ENCODE peak calls at places on chromosomes 2 and 18, in nine cellular contexts. C is mesendoderm; F is cardiac muscle cell; A is dorsolateral prefrontal cortex; Q is fibroblast of mammary gland; J is NB4; R is CD8-positive, alpha-beta memory T cell; L is stomach; X is epithelial cell of proximal tubule. Z is an unnamed sample.

GRCh38 chr2:218465987-218466633 is 47.2 kb downstream of the VIL1 start:
- DNase-seq in C (peak; percentile 2), F (peak; percentile 56), A (no peak), Q (peak; percentile 47), J (peak; percentile 40), R (no peak), L (no peak), X (no peak), Z (peak; percentile 46)

GRCh38 chr2:151946856-151947523 is 118.8 kb upstream of the ARL5A start:
- DNase-seq in C (peak; percentile 73), F (peak; percentile 27), A (peak; percentile 29), Q (peak; percentile 28), J (peak; percentile 46), R (no peak), L (no peak), X (no peak), Z (peak; percentile 7)

GRCh38 chr2:46909771-46910419 is 5.7 kb downstream of the MCFD2 start:
- DNase-seq in C (peak; percentile 76), F (peak; percentile 49), A (no peak), Q (peak; percentile 85), J (peak; percentile 42), R (no peak), L (peak; percentile 33), X (peak; percentile 69), Z (peak; percentile 39)

GRCh38 chr2:136068828-136069227 is 49.1 kb downstream of the CXCR4 start:
- DNase-seq in C (no peak), F (no peak), A (no peak), Q (no peak), J (no peak), R (no peak), L (no peak), X (no peak), Z (no peak)

GRCh38 chr18:26655010-26655613 is 106.8 kb upstream of the KCTD1 start:
- DNase-seq in C (no peak), F (peak; percentile 20), A (no peak), Q (peak; percentile 21), J (no peak), R (no peak), L (no peak), X (no peak), Z (no peak)

GRCh38 chr2:237262838-237263771 is 150.9 kb downstream of the COL6A3 start:
- DNase-seq in C (no peak), F (peak; percentile 88), A (no peak), Q (peak; percentile 92), J (peak; percentile 72), R (no peak), L (no peak), X (peak; percentile 53), Z (peak; percentile 87)

GRCh38 chr2:218319813-218320360 is 27.6 kb upstream of the TMBIM1 start:
- DNase-seq in C (no peak), F (no peak), A (no peak), Q (no peak), J (peak; percentile 37), R (no peak), L (no peak), X (no peak), Z (no peak)

GRCh38 chr18:32473325-32473724 is 2.6 kb upstream of the GAREM1 start:
- DNase-seq in C (no peak), F (no peak), A (no peak), Q (no peak), J (no peak), R (no peak), L (no peak), X (no peak), Z (no peak)

GRCh38 chr2:74921236-74921736 is 37.2 kb upstream of the POLE4 start:
- DNase-seq in C (peak; percentile 38), F (no peak), A (no peak), Q (no peak), J (peak; percentile 35), R (no peak), L (no peak), X (no peak), Z (no peak)

GRCh38 chr2:238286095-238286494 is 2.3 kb downstream of the PER2 start:
- DNase-seq in C (no peak), F (no peak), A (no peak), Q (no peak), J (no peak), R (no peak), L (no peak), X (no peak), Z (no peak)

GRCh38 chr18:35618703-35619102 is 37.2 kb downstream of the GALNT1 start:
- DNase-seq in C (peak; percentile 74), F (no peak), A (no peak), Q (no peak), J (no peak), R (no peak), L (no peak), X (no peak), Z (peak; percentile 57)

GRCh38 chr2:209726311-209726710 is 45.3 kb upstream of the UNC80 start:
- DNase-seq in C (no peak), F (no peak), A (no peak), Q (no peak), J (no peak), R (no peak), L (no peak), X (no peak), Z (no peak)

GRCh38 chr2:207847807-207848544 is 78.3 kb upstream of the FZD5 start:
- DNase-seq in C (peak; percentile 93), F (peak; percentile 87), A (no peak), Q (no peak), J (peak; percentile 15), R (no peak), L (peak; percentile 86), X (no peak), Z (no peak)

GRCh38 chr2:48699377-48699951 is 56.1 kb downstream of the LHCGR start:
- DNase-seq in C (no peak), F (peak; percentile 67), A (no peak), Q (peak; percentile 52), J (no peak), R (no peak), L (no peak), X (peak; percentile 58), Z (peak; percentile 51)

GRCh38 chr18:6793986-6794385 is 64.5 kb downstream of the ARHGAP28 start:
- DNase-seq in C (no peak), F (no peak), A (no peak), Q (no peak), J (no peak), R (no peak), L (no peak), X (no peak), Z (no peak)

GRCh38 chr2:219557320-219557719 is 13.5 kb downstream of the TMEM198 start:
- DNase-seq in C (no peak), F (no peak), A (no peak), Q (no peak), J (no peak), R (no peak), L (no peak), X (no peak), Z (no peak)

GRCh38 chr2:219555956-219556355 is 12.1 kb downstream of the TMEM198 start:
- DNase-seq in C (no peak), F (no peak), A (no peak), Q (no peak), J (no peak), R (no peak), L (no peak), X (no peak), Z (no peak)

GRCh38 chr2:219556413-219556812 is 12.6 kb downstream of the TMEM198 start:
- DNase-seq in C (no peak), F (no peak), A (no peak), Q (no peak), J (no peak), R (no peak), L (no peak), X (no peak), Z (no peak)

GRCh38 chr2:219559156-219559915 is 12.0 kb downstream of the OBSL1 start:
- DNase-seq in C (no peak), F (no peak), A (no peak), Q (no peak), J (no peak), R (no peak), L (no peak), X (no peak), Z (no peak)

GRCh38 chr2:219557791-219558785 is 13.3 kb downstream of the OBSL1 start:
- DNase-seq in C (no peak), F (no peak), A (no peak), Q (no peak), J (no peak), R (no peak), L (no peak), X (no peak), Z (no peak)
- H3K4me3 ChIP-seq in C (no peak overlapping the region), F (no peak overlapping the region), A (no peak overlapping the region), Q (no peak overlapping the region), J (no peak overlapping the region), R (no peak overlapping the region), L (no peak overlapping the region), X (no peak overlapping the region), Z (no peak overlapping the region)

DNA sequence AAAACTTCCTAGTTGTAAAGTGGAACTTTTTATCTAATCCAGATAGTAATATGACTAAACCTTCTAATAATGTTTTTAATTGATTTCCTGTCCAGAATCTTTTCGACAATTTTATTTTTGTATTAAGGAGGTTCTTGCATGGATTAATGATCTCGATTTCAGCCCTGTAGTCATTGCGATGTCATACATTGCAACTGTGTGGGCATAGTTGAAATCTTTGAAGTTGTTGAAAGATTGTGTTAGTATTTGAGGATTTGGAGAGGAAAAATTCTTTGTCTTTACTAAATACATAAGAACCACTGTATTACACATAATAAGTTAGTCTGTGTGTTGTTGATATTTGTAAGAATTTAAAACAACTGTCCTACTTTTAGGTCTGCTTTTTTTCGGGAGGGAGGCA is 31.1 kb downstream of the ACSL3 start:
- DNase-seq in C (no peak), F (no peak), A (no peak), Q (peak; percentile 45), J (peak; percentile 28), R (no peak), L (no peak), X (no peak), Z (peak; percentile 44)
- H3K4me3 ChIP-seq in C (no peak overlapping the region), F (no peak overlapping the region), A (no peak overlapping the region), Q (no peak overlapping the region), J (peak overlapping the region; percentile 37), R (no peak overlapping the region), L (no peak overlapping the region), X (no peak overlapping the region), Z (peak overlapping the region; percentile 23)

GRCh38 chr2:100321181-100321880 is 970 bp downstream of the LONRF2 start:
- DNase-seq in C (peak; percentile 74), F (peak; percentile 40), A (peak; percentile 61), Q (peak; percentile 6), J (no peak), R (no peak), L (peak; percentile 55), X (no peak), Z (peak; percentile 21)

GRCh38 chr2:100317634-100318033 is 4.7 kb downstream of the LONRF2 start:
- DNase-seq in C (no peak), F (no peak), A (no peak), Q (no peak), J (no peak), R (no peak), L (no peak), X (no peak), Z (no peak)

GRCh38 chr2:100321881-100322820 is at the start of gene LONRF2:
- DNase-seq in C (peak; percentile 19), F (peak; percentile 1), A (peak; percentile 70), Q (no peak), J (no peak), R (no peak), L (peak; percentile 52), X (no peak), Z (no peak)

GRCh38 chr2:100320547-100321180 is 1.6 kb downstream of the LONRF2 start:
- DNase-seq in C (no peak), F (peak; percentile 2), A (no peak), Q (peak; percentile 26), J (no peak), R (no peak), L (no peak), X (no peak), Z (peak; percentile 28)
- H3K4me3 ChIP-seq in C (no peak overlapping the region), F (peak overlapping the region; percentile 69), A (peak overlapping the region; percentile 82), Q (no peak overlapping the region), J (no peak overlapping the region), R (no peak overlapping the region), L (peak overlapping the region; percentile 74), X (peak overlapping the region; percentile 43), Z (peak overlapping the region; percentile 40)

GRCh38 chr18:79182047-79182713 is 113.0 kb downstream of the ATP9B start:
- DNase-seq in C (peak; percentile 33), F (no peak), A (no peak), Q (no peak), J (no peak), R (no peak), L (no peak), X (no peak), Z (no peak)
- H3K4me3 ChIP-seq in C (no peak overlapping the region), F (no peak overlapping the region), A (no peak overlapping the region), Q (no peak overlapping the region), J (no peak overlapping the region), R (no peak overlapping the region), L (no peak overlapping the region), X (no peak overlapping the region), Z (no peak overlapping the region)